ENCODE peak calls at places on chromosomes 1 and 21, in six cellular contexts. R, C, Z, U, I and M are unnamed samples.

GRCh38 chr1:223334156-223334555 is 29.8 kb downstream of the SUSD4 start:
- DNase-seq in R (no peak), C (no peak), Z (no peak), U (no peak), I (no peak), M (no peak)

GRCh38 chr21:31248598-31248997 is 95.5 kb downstream of the TIAM1 start:
- DNase-seq in R (no peak), C (no peak), Z (peak), U (peak), I (peak), M (no peak)

GRCh38 chr1:172662464-172663109 is 3.7 kb downstream of the FASLG start:
- DNase-seq in R (no peak), C (no peak), Z (peak), U (peak), I (peak), M (peak)

GRCh38 chr1:226832613-226833012 is 37.8 kb upstream of the PSEN2 start:
- DNase-seq in R (no peak), C (no peak), Z (no peak), U (no peak), I (no peak), M (no peak)

GRCh38 chr1:35298464-35298863 is 30.0 kb downstream of the ZMYM4 start:
- DNase-seq in R (peak), C (no peak), Z (peak), U (peak), I (no peak), M (peak)

GRCh38 chr1:153697191-153697872 is 18.8 kb downstream of the NPR1 start:
- DNase-seq in R (peak), C (no peak), Z (peak), U (no peak), I (no peak), M (no peak)

GRCh38 chr1:66478116-66478515 is 55.8 kb upstream of the SGIP1 start:
- DNase-seq in R (no peak), C (no peak), Z (no peak), U (peak), I (no peak), M (no peak)

GRCh38 chr1:87684194-87684593 is 355.5 kb downstream of the LMO4 start:
- DNase-seq in R (no peak), C (no peak), Z (no peak), U (no peak), I (no peak), M (peak)

GRCh38 chr1:201406831-201407406 is 7.8 kb upstream of the LAD1 start:
- DNase-seq in R (no peak), C (no peak), Z (no peak), U (no peak), I (no peak), M (no peak)

GRCh38 chr1:170707959-170708666 is 44.2 kb downstream of the PRRX1 start:
- DNase-seq in R (no peak), C (no peak), Z (no peak), U (peak), I (peak), M (no peak)

GRCh38 chr1:224540535-224540934 is 75.6 kb upstream of the CNIH3 start:
- DNase-seq in R (no peak), C (no peak), Z (no peak), U (no peak), I (no peak), M (no peak)

GRCh38 chr1:57422271-57423134 is 1.4 kb downstream of the DAB1 start:
- DNase-seq in R (no peak), C (no peak), Z (peak), U (peak), I (no peak), M (no peak)

GRCh38 chr1:157415661-157416060 is 136.7 kb downstream of the FCRL5 start:
- DNase-seq in R (no peak), C (no peak), Z (no peak), U (no peak), I (no peak), M (no peak)

GRCh38 chr1:63012339-63012738 is 228.4 kb downstream of the ATG4C start:
- DNase-seq in R (peak), C (no peak), Z (no peak), U (no peak), I (no peak), M (no peak)

GRCh38 chr21:36881223-36881622 is 85.2 kb downstream of the HLCS start:
- DNase-seq in R (no peak), C (no peak), Z (no peak), U (peak), I (no peak), M (no peak)

GRCh38 chr21:41877901-41878830 is 978 bp downstream of the PRDM15 start:
- DNase-seq in R (peak), C (no peak), Z (peak), U (peak), I (no peak), M (no peak)

GRCh38 chr1:147270721-147271120 is 28.2 kb downstream of the CHD1L start:
- DNase-seq in R (no peak), C (no peak), Z (no peak), U (no peak), I (no peak), M (no peak)

GRCh38 chr1:46476673-46477072 is 13.0 kb upstream of the DMBX1 start:
- DNase-seq in R (no peak), C (no peak), Z (no peak), U (no peak), I (no peak), M (no peak)

GRCh38 chr1:204288061-204288588 is 71.6 kb downstream of the PLEKHA6 start:
- DNase-seq in R (peak), C (no peak), Z (peak), U (no peak), I (peak), M (no peak)

GRCh38 chr1:145997156-145998023 is 1.0 kb upstream of the TXNIP start:
- DNase-seq in R (peak), C (peak), Z (peak), U (no peak), I (no peak), M (no peak)

GRCh38 chr1:58432813-58433668 is 113.5 kb downstream of the OMA1 start:
- DNase-seq in R (no peak), C (no peak), Z (no peak), U (peak), I (peak), M (no peak)

GRCh38 chr1:196115641-196116040 is 492.6 kb downstream of the KCNT2 start:
- DNase-seq in R (peak), C (no peak), Z (peak), U (peak), I (no peak), M (no peak)

GRCh38 chr1:173551699-173552098 is 51.2 kb downstream of the SLC9C2 start:
- DNase-seq in R (no peak), C (no peak), Z (no peak), U (no peak), I (no peak), M (no peak)

GRCh38 chr1:231550448-231550781 is 21.9 kb downstream of the TSNAX start:
- DNase-seq in R (no peak), C (no peak), Z (no peak), U (no peak), I (no peak), M (no peak)

GRCh38 chr1:151535326-151536271 is 4.5 kb upstream of the TUFT1 start:
- DNase-seq in R (no peak), C (no peak), Z (no peak), U (no peak), I (no peak), M (no peak)

GRCh38 chr1:52460686-52461085 is 56.3 kb downstream of the PRPF38A start:
- DNase-seq in R (no peak), C (no peak), Z (no peak), U (no peak), I (no peak), M (no peak)

GRCh38 chr1:20281801-20282200 is 8.9 kb upstream of the VWA5B1 start:
- DNase-seq in R (no peak), C (no peak), Z (no peak), U (no peak), I (peak), M (no peak)

GRCh38 chr21:43272591-43272990 is 103.8 kb downstream of the CRYAA start:
- DNase-seq in R (no peak), C (no peak), Z (no peak), U (no peak), I (no peak), M (no peak)

GRCh38 chr21:42403611-42404231 is at the start of gene UBASH3A:
- DNase-seq in R (no peak), C (no peak), Z (no peak), U (no peak), I (no peak), M (no peak)

GRCh38 chr1:45134468-45134873 is 71.9 kb downstream of the ZSWIM5 start:
- DNase-seq in R (no peak), C (no peak), Z (no peak), U (no peak), I (no peak), M (no peak)
- H3K27ac ChIP-seq in R (peak), C (no peak), Z (no peak), U (no peak), I (no peak), M (no peak)

GRCh38 chr1:1768249-1768992 is 9.8 kb downstream of the NADK start:
- DNase-seq in R (no peak), C (no peak), Z (no peak), U (no peak), I (no peak), M (no peak)

GRCh38 chr1:1763657-1764621 is 14.3 kb downstream of the NADK start:
- DNase-seq in R (peak), C (no peak), Z (peak), U (no peak), I (no peak), M (peak)

GRCh38 chr1:1761504-1762376 is 16.5 kb downstream of the NADK start:
- DNase-seq in R (no peak), C (no peak), Z (peak), U (no peak), I (no peak), M (no peak)

GRCh38 chr1:1760715-1761114 is 17.6 kb downstream of the NADK start:
- DNase-seq in R (no peak), C (no peak), Z (peak), U (no peak), I (no peak), M (no peak)

DNA sequence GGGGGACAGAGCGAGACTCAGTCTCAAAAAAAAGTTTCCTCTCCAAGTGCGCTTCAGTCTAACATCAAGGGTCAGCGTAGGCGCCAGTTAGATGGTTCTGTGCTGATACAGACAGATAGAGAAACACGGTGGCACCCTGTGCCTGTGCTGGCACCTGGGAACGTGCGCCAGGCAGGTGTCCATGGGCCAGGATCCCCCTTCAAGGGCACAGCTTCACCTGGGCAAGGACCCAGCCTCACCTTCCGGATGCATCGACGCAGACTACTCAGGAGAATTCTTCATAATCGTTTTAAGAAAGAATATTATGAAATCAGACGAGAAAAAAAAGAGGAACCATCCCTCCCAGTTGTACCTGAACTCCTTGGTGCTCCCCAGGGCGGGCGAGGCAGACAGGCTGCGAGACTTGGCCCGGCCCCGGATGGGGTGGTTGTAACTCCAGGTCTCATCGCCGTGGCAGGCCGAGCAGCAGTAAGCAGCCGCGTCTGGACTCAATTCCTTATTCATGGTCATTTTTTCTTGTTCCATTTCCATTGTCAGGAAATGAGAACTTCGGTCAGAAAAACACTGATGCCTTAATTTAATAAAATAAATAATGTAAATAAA is 13.3 kb downstream of the NADK start:
- DNase-seq in R (no peak), C (no peak), Z (peak), U (no peak), I (no peak), M (no peak)
- H3K27ac ChIP-seq in R (no peak), C (no peak), Z (no peak), U (no peak), I (no peak), M (no peak)

GRCh38 chr1:159786465-159786864 is 5.7 kb downstream of the DUSP23 start:
- DNase-seq in R (no peak), C (no peak), Z (no peak), U (no peak), I (no peak), M (no peak)

GRCh38 chr1:159786966-159787365 is 6.2 kb downstream of the DUSP23 start:
- DNase-seq in R (no peak), C (no peak), Z (no peak), U (no peak), I (peak), M (no peak)

GRCh38 chr1:159780583-159781582 is at the start of gene DUSP23:
- DNase-seq in R (peak), C (peak), Z (peak), U (peak), I (peak), M (peak)

GRCh38 chr1:159781992-159782391 is 1.2 kb downstream of the DUSP23 start:
- DNase-seq in R (peak), C (no peak), Z (peak), U (no peak), I (no peak), M (no peak)

DNA sequence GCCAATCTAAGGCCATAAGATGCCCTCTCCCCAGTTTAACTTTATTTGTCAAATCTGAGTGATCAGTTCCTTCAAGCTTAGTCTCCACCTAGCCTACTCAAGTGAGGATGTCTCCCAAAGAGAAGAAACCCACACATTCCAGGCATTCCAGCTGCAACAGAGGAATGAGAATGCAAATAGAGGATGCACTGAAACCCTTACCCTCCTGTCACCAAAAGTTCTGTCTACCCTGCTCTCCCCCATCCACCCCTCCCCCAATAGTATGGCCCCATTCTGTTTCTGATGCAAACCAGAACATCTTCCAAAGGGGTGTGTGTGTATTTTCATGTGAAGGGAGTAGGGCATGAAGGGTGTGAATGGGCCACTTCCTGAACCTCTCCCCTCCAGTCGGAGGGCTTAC is 3.0 kb downstream of the DUSP23 start:
- DNase-seq in R (no peak), C (no peak), Z (no peak), U (no peak), I (no peak), M (no peak)
- H3K27ac ChIP-seq in R (no peak), C (no peak), Z (no peak), U (no peak), I (no peak), M (no peak)

GRCh38 chr1:181483561-181484291 is 409 bp downstream of the CACNA1E start:
- DNase-seq in R (no peak), C (no peak), Z (no peak), U (no peak), I (no peak), M (no peak)

GRCh38 chr1:181485276-181486097 is 2.2 kb downstream of the CACNA1E start:
- DNase-seq in R (peak), C (no peak), Z (no peak), U (no peak), I (no peak), M (no peak)

GRCh38 chr1:181483084-181483559 is at the start of gene CACNA1E:
- DNase-seq in R (no peak), C (no peak), Z (no peak), U (no peak), I (no peak), M (no peak)

GRCh38 chr1:181482001-181482430 is 1.3 kb upstream of the CACNA1E start:
- DNase-seq in R (no peak), C (no peak), Z (no peak), U (no peak), I (no peak), M (no peak)

GRCh38 chr1:181482521-181483083 is 715 bp upstream of the CACNA1E start:
- DNase-seq in R (no peak), C (no peak), Z (no peak), U (no peak), I (no peak), M (no peak)
- H3K27ac ChIP-seq in R (no peak), C (no peak), Z (no peak), U (no peak), I (no peak), M (no peak)

DNA sequence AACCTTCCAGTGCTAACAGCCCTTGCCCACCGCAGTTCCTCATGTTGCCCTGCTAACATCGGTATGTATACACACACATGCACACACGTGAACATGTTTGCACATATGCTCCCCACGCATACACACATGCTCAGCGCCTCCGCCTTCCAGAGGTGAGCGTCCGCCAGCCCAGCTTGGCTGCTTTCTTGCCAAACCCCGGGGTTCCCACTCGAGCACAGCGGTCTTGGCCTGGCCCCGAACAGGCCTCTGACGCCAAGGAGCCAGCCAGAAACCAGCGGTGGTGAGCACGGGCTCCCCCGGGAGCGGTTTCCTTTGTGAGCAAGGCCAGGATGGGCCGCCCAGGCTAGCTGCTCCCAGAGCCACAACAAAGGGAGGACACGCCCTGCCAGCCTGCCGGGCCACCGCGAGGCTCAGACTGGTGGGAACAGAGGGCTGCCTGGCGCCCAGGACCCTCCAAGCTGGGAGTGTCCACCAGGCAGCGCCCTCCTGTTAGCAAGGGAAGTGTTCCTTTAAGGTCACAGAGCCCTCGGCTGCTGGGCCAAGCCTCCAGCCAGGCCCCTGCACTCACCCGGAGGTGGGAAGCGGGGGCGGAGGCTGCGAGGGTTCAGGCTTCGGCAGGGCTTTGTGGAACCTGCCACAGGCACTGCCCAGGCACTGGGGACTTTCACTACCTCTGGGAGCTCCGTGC is 65.4 kb downstream of the ALPL start:
- DNase-seq in R (no peak), C (no peak), Z (peak), U (peak), I (no peak), M (no peak)
- H3K27ac ChIP-seq in R (no peak), C (peak), Z (peak), U (peak), I (no peak), M (no peak)